ENCODE peak calls at places on chromosomes 7 and 10, in five cellular contexts. One of them, this sample, is unnamed.

GRCh38 chr10:63264852-63265617 is 131.9 kb downstream of the NRBF2 start:
- DNase-seq in ovary: no peak
- DNase-seq in sigmoid colon: no peak
- DNase-seq in tibial nerve: no peak
- DNase-seq in upper lobe of right lung: no peak
- DNase-seq in this sample: no peak

GRCh38 chr7:1649751-1650326 is 20.2 kb upstream of the ELFN1 start:
- DNase-seq in sigmoid colon: no peak
- DNase-seq in ovary: no peak
- DNase-seq in tibial nerve: no peak
- DNase-seq in upper lobe of right lung: no peak
- DNase-seq in this sample: no peak

GRCh38 chr7:28755255-28755654 is 202.9 kb downstream of the TRIL start:
- DNase-seq in sigmoid colon: no peak
- DNase-seq in tibial nerve: no peak
- DNase-seq in upper lobe of right lung: no peak
- DNase-seq in ovary: no peak
- DNase-seq in this sample: peak

GRCh38 chr10:3500408-3500856 is 284.6 kb downstream of the KLF6 start:
- DNase-seq in tibial nerve: peak
- DNase-seq in sigmoid colon: peak
- DNase-seq in upper lobe of right lung: peak
- DNase-seq in ovary: peak
- DNase-seq in this sample: peak

GRCh38 chr7:38223311-38223710 is 45.3 kb downstream of the STARD3NL start:
- DNase-seq in tibial nerve: no peak
- DNase-seq in upper lobe of right lung: no peak
- DNase-seq in sigmoid colon: no peak
- DNase-seq in ovary: no peak
- DNase-seq in this sample: no peak

GRCh38 chr10:99233680-99234018 is 2.0 kb downstream of the HPSE2 start:
- DNase-seq in upper lobe of right lung: peak
- DNase-seq in tibial nerve: no peak
- DNase-seq in ovary: no peak
- DNase-seq in sigmoid colon: no peak
- DNase-seq in this sample: no peak

GRCh38 chr7:159064121-159064815 is 80.4 kb downstream of the VIPR2 start:
- DNase-seq in tibial nerve: no peak
- DNase-seq in ovary: no peak
- DNase-seq in upper lobe of right lung: peak
- DNase-seq in sigmoid colon: no peak
- DNase-seq in this sample: no peak

GRCh38 chr10:20887706-20888535 is 9.2 kb downstream of the NEBL start:
- DNase-seq in ovary: no peak
- DNase-seq in sigmoid colon: no peak
- DNase-seq in upper lobe of right lung: no peak
- DNase-seq in tibial nerve: no peak
- DNase-seq in this sample: no peak

GRCh38 chr7:70456729-70457128 is 675.2 kb upstream of the GALNT17 start:
- DNase-seq in tibial nerve: no peak
- DNase-seq in upper lobe of right lung: no peak
- DNase-seq in ovary: no peak
- DNase-seq in sigmoid colon: no peak
- DNase-seq in this sample: no peak

GRCh38 chr7:25048444-25048834 is 68.5 kb upstream of the OSBPL3 start:
- DNase-seq in sigmoid colon: no peak
- DNase-seq in tibial nerve: no peak
- DNase-seq in upper lobe of right lung: no peak
- DNase-seq in ovary: no peak
- DNase-seq in this sample: no peak

GRCh38 chr7:132232394-132232793 is 343.9 kb downstream of the PLXNA4 start:
- DNase-seq in ovary: no peak
- DNase-seq in tibial nerve: no peak
- DNase-seq in upper lobe of right lung: no peak
- DNase-seq in sigmoid colon: no peak
- DNase-seq in this sample: no peak

GRCh38 chr7:50793115-50793946 is 10.6 kb upstream of the GRB10 start:
- DNase-seq in sigmoid colon: peak
- DNase-seq in tibial nerve: peak
- DNase-seq in ovary: peak
- DNase-seq in upper lobe of right lung: peak
- DNase-seq in this sample: peak

GRCh38 chr7:107327986-107328569 is 141.8 kb upstream of the GPR22 start:
- DNase-seq in tibial nerve: no peak
- DNase-seq in ovary: no peak
- DNase-seq in sigmoid colon: no peak
- DNase-seq in upper lobe of right lung: no peak
- DNase-seq in this sample: no peak

GRCh38 chr7:74215921-74216320 is 6.1 kb downstream of the LAT2 start:
- DNase-seq in upper lobe of right lung: no peak
- DNase-seq in sigmoid colon: no peak
- DNase-seq in tibial nerve: no peak
- DNase-seq in ovary: no peak
- DNase-seq in this sample: no peak

GRCh38 chr10:100510533-100511308 is 8.9 kb downstream of the SEC31B start:
- DNase-seq in ovary: no peak
- DNase-seq in sigmoid colon: no peak
- DNase-seq in upper lobe of right lung: no peak
- DNase-seq in tibial nerve: no peak
- DNase-seq in this sample: no peak

GRCh38 chr7:64870656-64871055 is 32.4 kb upstream of the ZNF273 start:
- DNase-seq in tibial nerve: no peak
- DNase-seq in ovary: no peak
- DNase-seq in sigmoid colon: no peak
- DNase-seq in upper lobe of right lung: no peak
- DNase-seq in this sample: no peak

GRCh38 chr10:132883391-132883881 is 58.9 kb downstream of the CFAP46 start:
- DNase-seq in tibial nerve: no peak
- DNase-seq in upper lobe of right lung: peak
- DNase-seq in ovary: peak
- DNase-seq in sigmoid colon: peak
- DNase-seq in this sample: peak

GRCh38 chr10:127963136-127963535 is 56.2 kb downstream of the PTPRE start:
- DNase-seq in ovary: no peak
- DNase-seq in sigmoid colon: no peak
- DNase-seq in tibial nerve: no peak
- DNase-seq in upper lobe of right lung: no peak
- DNase-seq in this sample: no peak

GRCh38 chr10:68721673-68721963 is 579 bp downstream of the CCAR1 start:
- DNase-seq in ovary: no peak
- DNase-seq in tibial nerve: no peak
- DNase-seq in sigmoid colon: no peak
- DNase-seq in upper lobe of right lung: no peak
- DNase-seq in this sample: peak

GRCh38 chr7:157409149-157409752 is 72.4 kb downstream of the DNAJB6 start:
- DNase-seq in tibial nerve: no peak
- DNase-seq in sigmoid colon: no peak
- DNase-seq in ovary: no peak
- DNase-seq in upper lobe of right lung: no peak
- DNase-seq in this sample: no peak

GRCh38 chr7:66380285-66380888 is 175.3 kb downstream of the TPST1 start:
- DNase-seq in upper lobe of right lung: no peak
- DNase-seq in tibial nerve: no peak
- DNase-seq in sigmoid colon: no peak
- DNase-seq in ovary: no peak
- DNase-seq in this sample: no peak

GRCh38 chr10:43401627-43402026 is 7.4 kb downstream of the HNRNPF start:
- DNase-seq in upper lobe of right lung: no peak
- DNase-seq in tibial nerve: no peak
- DNase-seq in sigmoid colon: no peak
- DNase-seq in ovary: no peak
- DNase-seq in this sample: no peak

GRCh38 chr10:4512557-4513286 is 313.3 kb upstream of the AKR1E2 start:
- DNase-seq in sigmoid colon: peak
- DNase-seq in tibial nerve: no peak
- DNase-seq in ovary: no peak
- DNase-seq in upper lobe of right lung: no peak
- DNase-seq in this sample: no peak

GRCh38 chr10:13001887-13002212 is 337 bp upstream of the CCDC3 start:
- DNase-seq in sigmoid colon: no peak
- DNase-seq in ovary: no peak
- DNase-seq in tibial nerve: no peak
- DNase-seq in upper lobe of right lung: no peak
- DNase-seq in this sample: no peak

GRCh38 chr7:28088032-28088431 is 92.6 kb downstream of the JAZF1 start:
- DNase-seq in ovary: no peak
- DNase-seq in tibial nerve: no peak
- DNase-seq in sigmoid colon: no peak
- DNase-seq in upper lobe of right lung: no peak
- DNase-seq in this sample: no peak

GRCh38 chr7:70635633-70636032 is 496.3 kb upstream of the GALNT17 start:
- DNase-seq in ovary: no peak
- DNase-seq in tibial nerve: no peak
- DNase-seq in upper lobe of right lung: no peak
- DNase-seq in sigmoid colon: no peak
- DNase-seq in this sample: no peak

GRCh38 chr7:78402096-78402495 is 603.5 kb downstream of the PHTF2 start:
- DNase-seq in sigmoid colon: no peak
- DNase-seq in tibial nerve: no peak
- DNase-seq in ovary: no peak
- DNase-seq in upper lobe of right lung: no peak
- DNase-seq in this sample: no peak

GRCh38 chr10:124722812-124723783 is 21.1 kb downstream of the FAM53B start:
- DNase-seq in ovary: peak
- DNase-seq in tibial nerve: no peak
- DNase-seq in sigmoid colon: peak
- DNase-seq in upper lobe of right lung: peak
- DNase-seq in this sample: peak

GRCh38 chr10:58952747-58953466 is 223.5 kb upstream of the PHYHIPL start:
- DNase-seq in tibial nerve: peak
- DNase-seq in sigmoid colon: no peak
- DNase-seq in ovary: no peak
- DNase-seq in upper lobe of right lung: no peak
- DNase-seq in this sample: peak

GRCh38 chr10:132311338-132311939 is 3.7 kb upstream of the STK32C start:
- DNase-seq in upper lobe of right lung: peak
- DNase-seq in sigmoid colon: peak
- DNase-seq in tibial nerve: no peak
- DNase-seq in ovary: peak
- DNase-seq in this sample: no peak

GRCh38 chr7:139679731-139680594 is 97.8 kb downstream of the HIPK2 start:
- DNase-seq in ovary: no peak
- DNase-seq in sigmoid colon: no peak
- DNase-seq in tibial nerve: no peak
- DNase-seq in upper lobe of right lung: no peak
- DNase-seq in this sample: no peak

DNA sequence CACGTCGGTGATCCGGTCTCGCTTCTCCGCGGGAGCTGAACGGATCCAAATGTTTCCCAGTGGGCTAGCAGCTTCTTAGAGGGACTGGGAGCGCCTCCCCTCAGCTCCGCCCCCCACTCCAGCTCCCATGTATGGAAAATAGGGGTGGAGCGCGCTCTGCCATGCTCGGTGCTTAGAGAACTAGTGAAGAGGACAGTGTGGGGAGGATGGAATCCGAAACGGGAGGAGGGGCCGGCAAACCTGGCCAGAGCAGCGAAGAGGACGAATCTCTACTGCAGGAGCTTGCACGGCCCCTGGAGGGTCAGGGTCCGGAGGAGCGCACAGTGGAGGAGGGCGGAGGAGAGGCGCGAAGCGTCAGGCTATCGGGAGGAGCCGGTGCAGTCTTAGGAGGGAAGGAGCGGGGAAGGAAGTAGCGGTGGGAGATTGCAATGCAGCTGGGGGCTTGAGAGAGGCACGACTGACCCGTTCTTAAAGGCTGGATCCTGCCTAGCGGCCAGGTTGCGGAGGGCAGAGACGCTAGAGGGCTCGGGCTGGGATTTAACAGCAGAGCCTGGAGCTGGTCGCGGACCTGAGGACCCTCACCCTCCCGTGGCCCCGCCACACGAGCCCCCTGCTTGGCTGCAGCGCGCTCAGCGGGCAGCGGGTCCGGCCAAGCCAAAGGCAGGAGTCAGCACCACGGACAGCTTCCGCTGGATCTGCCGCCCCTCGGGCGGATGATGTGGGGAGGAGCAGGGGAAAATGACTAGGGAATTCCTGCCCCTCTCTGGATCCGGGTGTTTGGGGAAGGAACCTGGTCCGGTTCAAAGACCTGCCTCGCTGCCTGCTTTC is at the start of gene PRLHR:
- DNase-seq in tibial nerve: no peak
- DNase-seq in upper lobe of right lung: no peak
- DNase-seq in sigmoid colon: no peak
- DNase-seq in ovary: peak
- DNase-seq in this sample: no peak
- TF ChIP-seq CTCF in tibial nerve: no peak
- TF ChIP-seq CTCF in upper lobe of right lung: no peak
- TF ChIP-seq CTCF in sigmoid colon: no peak
- TF ChIP-seq CTCF in ovary: no peak
- TF ChIP-seq CTCF in this sample: no peak

GRCh38 chr10:93505075-93505474 is 8.7 kb downstream of the CEP55 start:
- DNase-seq in sigmoid colon: no peak
- DNase-seq in upper lobe of right lung: no peak
- DNase-seq in tibial nerve: no peak
- DNase-seq in ovary: no peak
- DNase-seq in this sample: no peak

GRCh38 chr10:93501650-93502049 is 5.2 kb downstream of the CEP55 start:
- DNase-seq in ovary: no peak
- DNase-seq in sigmoid colon: no peak
- DNase-seq in tibial nerve: no peak
- DNase-seq in upper lobe of right lung: no peak
- DNase-seq in this sample: no peak

GRCh38 chr10:93498196-93498595 is 1.8 kb downstream of the CEP55 start:
- DNase-seq in ovary: no peak
- DNase-seq in upper lobe of right lung: no peak
- DNase-seq in tibial nerve: no peak
- DNase-seq in sigmoid colon: no peak
- DNase-seq in this sample: no peak

DNA sequence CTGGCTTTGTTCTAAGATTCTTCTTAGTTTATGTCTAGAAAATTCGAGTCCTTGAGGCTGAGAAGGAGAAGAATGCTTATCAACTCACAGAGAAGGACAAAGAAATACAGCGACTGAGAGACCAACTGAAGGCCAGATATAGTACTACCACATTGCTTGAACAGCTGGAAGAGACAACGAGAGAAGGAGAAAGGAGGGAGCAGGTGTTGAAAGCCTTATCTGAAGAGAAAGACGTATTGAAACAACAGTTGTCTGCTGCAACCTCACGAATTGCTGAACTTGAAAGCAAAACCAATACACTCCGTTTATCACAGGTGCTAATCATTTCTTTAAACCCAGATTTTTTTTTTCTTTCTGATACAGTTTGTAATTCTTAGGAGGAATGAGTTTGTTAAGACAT is 6.7 kb downstream of the CEP55 start:
- DNase-seq in sigmoid colon: no peak
- DNase-seq in tibial nerve: no peak
- DNase-seq in ovary: no peak
- DNase-seq in upper lobe of right lung: no peak
- DNase-seq in this sample: no peak
- H3K27ac ChIP-seq in sigmoid colon: no peak
- H3K27ac ChIP-seq in tibial nerve: no peak
- H3K27ac ChIP-seq in ovary: no peak
- H3K27ac ChIP-seq in upper lobe of right lung: no peak
- H3K27ac ChIP-seq in this sample: no peak

GRCh38 chr10:88108115-88108610 is 244.7 kb downstream of the PTEN start:
- DNase-seq in ovary: no peak
- DNase-seq in sigmoid colon: no peak
- DNase-seq in tibial nerve: no peak
- DNase-seq in upper lobe of right lung: no peak
- DNase-seq in this sample: no peak
- TF ChIP-seq CTCF in ovary: no peak
- TF ChIP-seq CTCF in sigmoid colon: no peak
- TF ChIP-seq CTCF in tibial nerve: no peak
- TF ChIP-seq CTCF in upper lobe of right lung: no peak
- TF ChIP-seq CTCF in this sample: no peak

GRCh38 chr10:80412521-80412920 is 4.2 kb downstream of the PRXL2A start:
- DNase-seq in sigmoid colon: no peak
- DNase-seq in upper lobe of right lung: no peak
- DNase-seq in ovary: no peak
- DNase-seq in tibial nerve: no peak
- DNase-seq in this sample: no peak
- H3K27ac ChIP-seq in sigmoid colon: peak
- H3K27ac ChIP-seq in upper lobe of right lung: peak
- H3K27ac ChIP-seq in ovary: no peak
- H3K27ac ChIP-seq in tibial nerve: no peak
- H3K27ac ChIP-seq in this sample: no peak

This sample was measured in tibial artery.